ENCODE peak calls at places on chromosomes 16 and 17, in seven cellular contexts. D, T, G, M, O, U and F are unnamed samples.

GRCh38 chr17:79970576-79971068 is 65.0 kb downstream of the TBC1D16 start:
- DNase-seq in D (peak; percentile 87), G (peak; percentile 23), M (no peak), T (peak; percentile 29), U (peak; percentile 58), O (peak; percentile 82), F (no peak)

GRCh38 chr16:71201054-71201453 is 29.5 kb downstream of the HYDIN start:
- DNase-seq in D (no peak), U (no peak), G (no peak), O (no peak), T (no peak), M (no peak), F (no peak)

GRCh38 chr17:14737984-14738651 is 437.2 kb downstream of the HS3ST3B1 start:
- DNase-seq in D (no peak), T (peak; percentile 81), U (no peak), G (no peak), O (peak; percentile 44), M (peak; percentile 98), F (no peak)

GRCh38 chr16:77679901-77680300 is 42.4 kb upstream of the NUDT7 start:
- DNase-seq in M (peak; percentile 5), T (no peak), O (peak; percentile 67), G (no peak), D (peak; percentile 36), U (no peak), F (peak; percentile 18)

GRCh38 chr17:73592531-73592961 is 51.7 kb downstream of the SDK2 start:
- DNase-seq in G (peak; percentile 72), T (no peak), O (no peak), M (no peak), D (no peak), U (no peak), F (no peak)

GRCh38 chr16:5903797-5904196 is 806.2 kb upstream of the EEF2KMT start:
- DNase-seq in T (no peak), M (no peak), G (peak; percentile 80), U (no peak), D (no peak), O (no peak), F (no peak)

GRCh38 chr17:9284884-9285283 is 263.6 kb downstream of the NTN1 start:
- DNase-seq in D (no peak), U (no peak), G (no peak), O (no peak), T (no peak), M (no peak), F (no peak)

GRCh38 chr17:6435968-6436367 is 1.0 kb upstream of the AIPL1 start:
- DNase-seq in G (peak; percentile 79), O (peak; percentile 71), D (peak; percentile 83), M (peak; percentile 52), U (peak; percentile 73), T (no peak), F (no peak)

GRCh38 chr17:77322534-77323412 is 182.0 kb downstream of the SEC14L1 start:
- DNase-seq in O (peak; percentile 91), M (peak; percentile 99), T (peak; percentile 98), D (peak; percentile 68), G (peak; percentile 48), U (peak; percentile 90), F (no peak)

GRCh38 chr16:71421911-71422310 is 19.9 kb downstream of the TLE7 start:
- DNase-seq in T (no peak), G (no peak), M (peak; percentile 2), O (peak; percentile 33), D (peak; percentile 58), U (no peak), F (no peak)

GRCh38 chr17:82370471-82371332 is 863 bp upstream of the UTS2R start:
- DNase-seq in U (no peak), G (no peak), M (no peak), O (peak; percentile 87), T (no peak), D (no peak), F (peak; percentile 55)

GRCh38 chr17:6327007-6327406 is 107.9 kb downstream of the AIPL1 start:
- DNase-seq in G (no peak), M (no peak), D (no peak), U (no peak), O (peak; percentile 4), T (no peak), F (no peak)

GRCh38 chr17:18159551-18160120 is 24.0 kb upstream of the ALKBH5 start:
- DNase-seq in T (no peak), M (peak; percentile 42), O (no peak), U (no peak), D (no peak), G (no peak), F (no peak)

GRCh38 chr17:27456681-27457404 is 595 bp downstream of the KSR1 start:
- DNase-seq in O (no peak), T (peak; percentile 71), D (no peak), G (peak; percentile 24), U (peak; percentile 67), M (peak; percentile 19), F (no peak)

GRCh38 chr17:81302861-81303326 is 7.8 kb upstream of the SLC38A10 start:
- DNase-seq in G (no peak), U (no peak), O (no peak), T (no peak), D (no peak), M (no peak), F (no peak)

GRCh38 chr17:74037320-74037719 is 166.2 kb upstream of the RPL38 start:
- DNase-seq in G (no peak), M (no peak), D (no peak), O (no peak), U (no peak), T (no peak), F (no peak)

GRCh38 chr16:84851192-84852127 is 31.7 kb downstream of the CRISPLD2 start:
- DNase-seq in M (peak; percentile 93), U (no peak), G (peak; percentile 81), D (no peak), T (peak; percentile 78), O (no peak), F (no peak)

GRCh38 chr17:80414508-80414802 is 512 bp upstream of the ENDOV start:
- DNase-seq in T (no peak), O (peak; percentile 30), U (no peak), D (no peak), G (no peak), M (no peak), F (no peak)

GRCh38 chr17:74522381-74523090 is 8.7 kb downstream of the CD300LB start:
- DNase-seq in D (no peak), M (no peak), U (no peak), O (no peak), T (peak; percentile 51), G (no peak), F (no peak)

GRCh38 chr16:66695935-66696668 is 441 bp downstream of the CMTM4 start:
- DNase-seq in U (peak; percentile 62), G (no peak), M (no peak), O (no peak), T (peak; percentile 69), D (no peak), F (no peak)

GRCh38 chr16:3938843-3939624 is 58.5 kb upstream of the CREBBP start:
- DNase-seq in O (peak; percentile 52), M (peak; percentile 82), U (peak; percentile 81), D (peak; percentile 40), G (peak; percentile 38), T (peak; percentile 70), F (no peak)

GRCh38 chr17:48626470-48627241 is 498 bp upstream of the HOXB9 start:
- DNase-seq in U (no peak), O (no peak), D (peak; percentile 98), G (no peak), M (peak; percentile 48), T (no peak), F (no peak)

GRCh38 chr17:10224592-10225195 is 26.3 kb upstream of the GAS7 start:
- DNase-seq in D (no peak), T (no peak), M (no peak), G (no peak), O (no peak), U (no peak), F (no peak)

GRCh38 chr17:8339540-8339939 is at the start of gene ODF4:
- DNase-seq in M (no peak), T (no peak), O (no peak), U (no peak), G (no peak), D (no peak), F (no peak)

GRCh38 chr17:56320443-56320842 is 167.2 kb downstream of the ANKFN1 start:
- DNase-seq in D (no peak), U (no peak), M (no peak), G (no peak), O (no peak), T (no peak), F (no peak)

GRCh38 chr17:39799395-39799794 is 61.7 kb downstream of the GRB7 start:
- DNase-seq in M (no peak), D (no peak), G (no peak), U (no peak), T (no peak), O (peak; percentile 60), F (no peak)

GRCh38 chr16:4415538-4416199 is 727 bp downstream of the CORO7 start:
- DNase-seq in O (peak; percentile 75), D (peak; percentile 90), T (peak; percentile 76), M (peak; percentile 19), G (peak; percentile 46), U (no peak), F (no peak)

GRCh38 chr16:88790312-88791150 is 5.5 kb upstream of the PIEZO1 start:
- DNase-seq in O (peak; percentile 62), G (no peak), U (no peak), M (no peak), T (peak; percentile 73), D (peak; percentile 81), F (no peak)